ENCODE peak calls at places on chromosomes 13 and 19, in eight cellular contexts. One of them, this sample, is unnamed. For H3K4me1, the result is how much of the 10 kb centered on the place peaks cover.

GRCh38 chr13:77928909-77929308 is 10.3 kb upstream of the EDNRB start:
- DNase-seq in tibial nerve: no peak
- DNase-seq in cardiac muscle cell: no peak
- DNase-seq in testis: no peak
- DNase-seq in Peyer's patch: no peak
- DNase-seq in left ventricle myocardium inferior: no peak
- DNase-seq in IMR-90: no peak
- DNase-seq in aorta: no peak
- DNase-seq in this sample: no peak

GRCh38 chr13:101618440-101619187 is 166.1 kb downstream of the ITGBL1 start:
- DNase-seq in aorta: no peak
- DNase-seq in cardiac muscle cell: no peak
- DNase-seq in tibial nerve: no peak
- DNase-seq in Peyer's patch: no peak
- DNase-seq in left ventricle myocardium inferior: no peak
- DNase-seq in testis: no peak
- DNase-seq in IMR-90: no peak
- DNase-seq in this sample: no peak

GRCh38 chr13:113327391-113327765 is 30.3 kb downstream of the LAMP1 start:
- DNase-seq in IMR-90: no peak
- DNase-seq in cardiac muscle cell: no peak
- DNase-seq in tibial nerve: no peak
- DNase-seq in aorta: no peak
- DNase-seq in left ventricle myocardium inferior: no peak
- DNase-seq in Peyer's patch: no peak
- DNase-seq in testis: no peak
- DNase-seq in this sample: no peak

GRCh38 chr13:46354143-46355087 is 32.6 kb downstream of the RUBCNL start:
- DNase-seq in tibial nerve: no peak
- DNase-seq in IMR-90: peak
- DNase-seq in cardiac muscle cell: peak
- DNase-seq in testis: no peak
- DNase-seq in left ventricle myocardium inferior: no peak
- DNase-seq in aorta: no peak
- DNase-seq in Peyer's patch: no peak
- DNase-seq in this sample: no peak

GRCh38 chr13:36834299-36834698 is 15.3 kb downstream of the RFXAP start:
- DNase-seq in aorta: no peak
- DNase-seq in cardiac muscle cell: no peak
- DNase-seq in testis: no peak
- DNase-seq in tibial nerve: no peak
- DNase-seq in IMR-90: peak
- DNase-seq in Peyer's patch: no peak
- DNase-seq in left ventricle myocardium inferior: no peak
- DNase-seq in this sample: no peak

GRCh38 chr13:98575009-98575866 is 1.7 kb downstream of the STK24 start:
- DNase-seq in IMR-90: no peak
- DNase-seq in cardiac muscle cell: no peak
- DNase-seq in aorta: no peak
- DNase-seq in Peyer's patch: no peak
- DNase-seq in tibial nerve: no peak
- DNase-seq in left ventricle myocardium inferior: no peak
- DNase-seq in testis: no peak
- DNase-seq in this sample: no peak

GRCh38 chr13:58190578-58190977 is 559.0 kb downstream of the PCDH17 start:
- DNase-seq in testis: no peak
- DNase-seq in left ventricle myocardium inferior: no peak
- DNase-seq in IMR-90: no peak
- DNase-seq in aorta: no peak
- DNase-seq in cardiac muscle cell: no peak
- DNase-seq in Peyer's patch: no peak
- DNase-seq in tibial nerve: no peak
- DNase-seq in this sample: no peak

GRCh38 chr19:51566489-51567100 is 4.5 kb upstream of the ZNF175 start:
- DNase-seq in Peyer's patch: no peak
- DNase-seq in testis: no peak
- DNase-seq in tibial nerve: no peak
- DNase-seq in aorta: no peak
- DNase-seq in cardiac muscle cell: peak
- DNase-seq in left ventricle myocardium inferior: no peak
- DNase-seq in IMR-90: no peak
- DNase-seq in this sample: no peak

GRCh38 chr13:109207618-109208017 is 578.2 kb downstream of the MYO16 start:
- DNase-seq in IMR-90: no peak
- DNase-seq in aorta: no peak
- DNase-seq in testis: no peak
- DNase-seq in left ventricle myocardium inferior: no peak
- DNase-seq in Peyer's patch: no peak
- DNase-seq in cardiac muscle cell: no peak
- DNase-seq in tibial nerve: no peak
- DNase-seq in this sample: no peak

GRCh38 chr19:14433454-14434156 is 499 bp downstream of the PKN1 start:
- DNase-seq in aorta: no peak
- DNase-seq in tibial nerve: no peak
- DNase-seq in Peyer's patch: peak
- DNase-seq in IMR-90: no peak
- DNase-seq in left ventricle myocardium inferior: no peak
- DNase-seq in cardiac muscle cell: no peak
- DNase-seq in testis: peak
- DNase-seq in this sample: no peak

GRCh38 chr19:47093841-47094240 is 19.7 kb downstream of the ZC3H4 start:
- DNase-seq in tibial nerve: no peak
- DNase-seq in cardiac muscle cell: no peak
- DNase-seq in IMR-90: no peak
- DNase-seq in left ventricle myocardium inferior: no peak
- DNase-seq in Peyer's patch: peak
- DNase-seq in aorta: no peak
- DNase-seq in testis: no peak
- DNase-seq in this sample: no peak
- H3K4me1 ChIP-seq in tibial nerve: half or more
- H3K4me1 ChIP-seq in cardiac muscle cell: under half
- H3K4me1 ChIP-seq in IMR-90: under half
- H3K4me1 ChIP-seq in left ventricle myocardium inferior: half or more
- H3K4me1 ChIP-seq in Peyer's patch: under half
- H3K4me1 ChIP-seq in aorta: under half
- H3K4me1 ChIP-seq in testis: under half
- H3K4me1 ChIP-seq in this sample: half or more

GRCh38 chr19:6263306-6264076 is 16.3 kb downstream of the MLLT1 start:
- DNase-seq in Peyer's patch: no peak
- DNase-seq in IMR-90: peak
- DNase-seq in cardiac muscle cell: no peak
- DNase-seq in testis: no peak
- DNase-seq in left ventricle myocardium inferior: no peak
- DNase-seq in tibial nerve: no peak
- DNase-seq in aorta: peak
- DNase-seq in this sample: no peak
- H3K4me1 ChIP-seq in Peyer's patch: under half
- H3K4me1 ChIP-seq in IMR-90: under half
- H3K4me1 ChIP-seq in cardiac muscle cell: under half
- H3K4me1 ChIP-seq in testis: under half
- H3K4me1 ChIP-seq in left ventricle myocardium inferior: under half
- H3K4me1 ChIP-seq in tibial nerve: under half
- H3K4me1 ChIP-seq in aorta: under half
- H3K4me1 ChIP-seq in this sample: under half

DNA sequence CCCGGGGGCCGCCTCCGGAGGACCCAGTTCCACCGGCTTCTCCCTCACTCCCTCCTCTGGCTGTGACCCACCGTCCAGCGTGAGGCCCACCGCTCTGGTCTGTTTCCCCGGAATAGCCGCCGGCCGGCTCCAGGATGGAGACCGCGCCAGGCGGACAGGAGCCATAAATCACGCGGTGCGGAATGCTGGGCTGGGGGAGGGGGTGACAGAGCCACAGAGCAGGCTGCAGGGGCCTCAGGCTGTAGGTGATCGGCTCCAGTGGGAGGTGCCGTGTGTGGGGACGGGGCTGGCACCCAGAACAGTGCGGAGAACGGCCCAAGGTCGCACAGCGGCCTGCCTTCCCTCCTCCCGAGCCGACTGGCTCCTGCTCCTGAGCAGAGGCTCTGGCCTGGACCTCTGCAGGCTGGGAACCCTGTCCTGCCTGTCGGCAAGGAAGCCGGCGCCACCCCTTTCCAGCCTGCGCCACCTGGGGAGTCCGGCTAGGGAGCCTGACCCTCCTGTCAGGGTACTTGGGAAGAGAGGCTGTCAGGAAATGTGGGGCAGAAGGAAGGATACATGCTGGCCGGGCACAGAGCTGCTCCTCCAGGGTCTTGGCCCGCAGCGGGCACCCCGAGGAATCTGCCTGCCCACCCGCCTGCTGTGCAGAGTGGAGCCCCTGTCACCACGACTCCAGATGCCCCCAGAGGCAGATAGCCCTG is 8.3 kb downstream of the PIAS4 start:
- DNase-seq in Peyer's patch: no peak
- DNase-seq in IMR-90: no peak
- DNase-seq in left ventricle myocardium inferior: peak
- DNase-seq in aorta: no peak
- DNase-seq in testis: peak
- DNase-seq in tibial nerve: no peak
- DNase-seq in cardiac muscle cell: no peak
- DNase-seq in this sample: no peak
- H3K4me1 ChIP-seq in Peyer's patch: under half
- H3K4me1 ChIP-seq in IMR-90: under half
- H3K4me1 ChIP-seq in left ventricle myocardium inferior: half or more
- H3K4me1 ChIP-seq in aorta: under half
- H3K4me1 ChIP-seq in testis: half or more
- H3K4me1 ChIP-seq in tibial nerve: half or more
- H3K4me1 ChIP-seq in cardiac muscle cell: under half
- H3K4me1 ChIP-seq in this sample: under half

GRCh38 chr19:1267441-1268391 is 1.4 kb upstream of the CIRBP start:
- DNase-seq in aorta: no peak
- DNase-seq in cardiac muscle cell: no peak
- DNase-seq in tibial nerve: no peak
- DNase-seq in IMR-90: peak
- DNase-seq in testis: no peak
- DNase-seq in Peyer's patch: no peak
- DNase-seq in left ventricle myocardium inferior: no peak
- DNase-seq in this sample: peak

GRCh38 chr19:1269478-1270167 is 491 bp downstream of the CIRBP start:
- DNase-seq in IMR-90: peak
- DNase-seq in left ventricle myocardium inferior: peak
- DNase-seq in aorta: peak
- DNase-seq in cardiac muscle cell: peak
- DNase-seq in Peyer's patch: peak
- DNase-seq in testis: peak
- DNase-seq in tibial nerve: peak
- DNase-seq in this sample: peak

GRCh38 chr19:1268392-1269064 is 604 bp upstream of the CIRBP start:
- DNase-seq in Peyer's patch: no peak
- DNase-seq in cardiac muscle cell: no peak
- DNase-seq in IMR-90: no peak
- DNase-seq in left ventricle myocardium inferior: no peak
- DNase-seq in aorta: no peak
- DNase-seq in testis: no peak
- DNase-seq in tibial nerve: no peak
- DNase-seq in this sample: peak

GRCh38 chr19:1270168-1270853 is 1.2 kb downstream of the CIRBP start:
- DNase-seq in cardiac muscle cell: no peak
- DNase-seq in left ventricle myocardium inferior: no peak
- DNase-seq in testis: no peak
- DNase-seq in tibial nerve: no peak
- DNase-seq in IMR-90: no peak
- DNase-seq in Peyer's patch: no peak
- DNase-seq in aorta: no peak
- DNase-seq in this sample: no peak

DNA sequence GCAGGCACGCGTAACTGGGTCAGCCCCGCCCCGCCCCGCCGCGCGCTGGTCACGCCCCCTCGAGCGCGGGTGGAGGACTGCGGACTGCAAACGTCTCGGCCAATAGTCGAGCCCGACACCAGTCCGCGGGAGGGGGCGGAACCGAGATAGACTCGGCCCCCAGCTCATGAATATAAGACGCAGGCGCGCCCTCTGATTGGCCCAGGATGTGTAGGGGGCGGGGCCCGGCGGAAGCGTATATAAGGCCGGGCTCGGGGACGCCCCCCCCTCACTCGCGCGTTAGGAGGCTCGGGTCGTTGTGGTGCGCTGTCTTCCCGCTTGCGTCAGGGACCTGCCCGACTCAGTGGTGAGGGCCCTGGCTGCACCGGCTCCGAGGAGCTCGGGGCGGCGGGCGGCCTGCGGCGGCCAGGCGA is at the start of gene CIRBP:
- DNase-seq in left ventricle myocardium inferior: peak
- DNase-seq in IMR-90: peak
- DNase-seq in Peyer's patch: peak
- DNase-seq in tibial nerve: peak
- DNase-seq in testis: peak
- DNase-seq in cardiac muscle cell: peak
- DNase-seq in aorta: peak
- DNase-seq in this sample: peak
- H3K4me1 ChIP-seq in left ventricle myocardium inferior: half or more
- H3K4me1 ChIP-seq in IMR-90: under half
- H3K4me1 ChIP-seq in Peyer's patch: under half
- H3K4me1 ChIP-seq in tibial nerve: half or more
- H3K4me1 ChIP-seq in testis: half or more
- H3K4me1 ChIP-seq in cardiac muscle cell: under half
- H3K4me1 ChIP-seq in aorta: under half
- H3K4me1 ChIP-seq in this sample: half or more

GRCh38 chr19:45101796-45102195 is 8.8 kb downstream of the PPP1R37 start:
- DNase-seq in left ventricle myocardium inferior: no peak
- DNase-seq in IMR-90: no peak
- DNase-seq in tibial nerve: no peak
- DNase-seq in testis: no peak
- DNase-seq in aorta: no peak
- DNase-seq in cardiac muscle cell: no peak
- DNase-seq in Peyer's patch: no peak
- DNase-seq in this sample: no peak

GRCh38 chr19:45099465-45100201 is 6.7 kb downstream of the PPP1R37 start:
- DNase-seq in tibial nerve: no peak
- DNase-seq in testis: no peak
- DNase-seq in IMR-90: peak
- DNase-seq in left ventricle myocardium inferior: no peak
- DNase-seq in aorta: no peak
- DNase-seq in Peyer's patch: peak
- DNase-seq in cardiac muscle cell: no peak
- DNase-seq in this sample: no peak

GRCh38 chr19:45098521-45099464 is 5.8 kb downstream of the PPP1R37 start:
- DNase-seq in testis: peak
- DNase-seq in IMR-90: peak
- DNase-seq in left ventricle myocardium inferior: peak
- DNase-seq in tibial nerve: no peak
- DNase-seq in Peyer's patch: no peak
- DNase-seq in cardiac muscle cell: peak
- DNase-seq in aorta: no peak
- DNase-seq in this sample: no peak

GRCh38 chr19:45100797-45101196 is 7.8 kb downstream of the PPP1R37 start:
- DNase-seq in left ventricle myocardium inferior: no peak
- DNase-seq in tibial nerve: no peak
- DNase-seq in testis: no peak
- DNase-seq in Peyer's patch: peak
- DNase-seq in IMR-90: peak
- DNase-seq in aorta: no peak
- DNase-seq in cardiac muscle cell: no peak
- DNase-seq in this sample: no peak

DNA sequence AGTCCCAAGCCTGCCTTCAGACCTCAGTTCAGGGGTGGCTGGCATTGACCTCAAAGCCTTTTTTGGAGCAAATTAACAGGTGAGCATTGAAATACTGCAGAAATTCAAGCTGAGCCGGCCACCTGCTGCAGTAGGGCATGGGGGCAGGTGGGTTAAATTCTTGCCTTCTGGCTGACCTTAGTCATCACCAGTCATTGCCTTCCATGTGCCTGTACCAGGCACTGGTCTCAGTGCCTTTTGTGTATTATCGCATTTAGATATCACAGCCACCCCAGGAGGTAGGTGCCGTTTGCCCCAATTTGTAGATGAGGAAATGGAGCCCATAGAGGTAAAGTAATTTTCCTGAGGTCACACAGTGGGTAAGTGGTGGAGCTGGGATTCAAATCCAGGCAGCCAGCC is 7.2 kb downstream of the PPP1R37 start:
- DNase-seq in testis: no peak
- DNase-seq in tibial nerve: no peak
- DNase-seq in left ventricle myocardium inferior: no peak
- DNase-seq in aorta: no peak
- DNase-seq in IMR-90: no peak
- DNase-seq in cardiac muscle cell: no peak
- DNase-seq in Peyer's patch: no peak
- DNase-seq in this sample: no peak
- H3K4me1 ChIP-seq in testis: half or more
- H3K4me1 ChIP-seq in tibial nerve: under half
- H3K4me1 ChIP-seq in left ventricle myocardium inferior: half or more
- H3K4me1 ChIP-seq in aorta: under half
- H3K4me1 ChIP-seq in IMR-90: under half
- H3K4me1 ChIP-seq in cardiac muscle cell: under half
- H3K4me1 ChIP-seq in Peyer's patch: under half
- H3K4me1 ChIP-seq in this sample: under half

This sample was measured in tibial artery.